ENCODE peak calls at places on chromosome 1, in five cellular contexts. W is thyroid gland, Q is A549, Z is heart left ventricle, K is adrenal gland. V is an unnamed sample.

GRCh38 chr1:228354390-228355320 is 52.0 kb downstream of the TRIM11 start:
- DNase-seq in W (no peak), K (no peak), Z (no peak), Q (peak; percentile 34), V (no peak)

GRCh38 chr1:227273557-227273956 is 44.7 kb downstream of the CDC42BPA start:
- DNase-seq in W (no peak), K (no peak), Z (no peak), Q (no peak), V (no peak)

GRCh38 chr1:23936481-23937176 is 23.0 kb upstream of the PNRC2 start:
- DNase-seq in K (no peak), W (no peak), Q (no peak), Z (no peak), V (no peak)

GRCh38 chr1:39753132-39754025 is 14.7 kb downstream of the PPIE start:
- DNase-seq in W (no peak), Z (no peak), Q (no peak), K (no peak), V (no peak)

GRCh38 chr1:92343061-92343460 is 44.2 kb downstream of the RPAP2 start:
- DNase-seq in Z (no peak), Q (no peak), K (no peak), W (no peak), V (no peak)

GRCh38 chr1:20668581-20668980 is 7.4 kb upstream of the DDOST start:
- DNase-seq in W (no peak), Q (no peak), Z (no peak), K (no peak), V (no peak)

GRCh38 chr1:150809651-150810050 is 1.6 kb upstream of the CTSK start:
- DNase-seq in Q (no peak), K (no peak), Z (no peak), W (no peak), V (no peak)

GRCh38 chr1:24108334-24109165 is 3.4 kb downstream of the MYOM3 start:
- DNase-seq in K (peak; percentile 81), Z (no peak), W (no peak), Q (peak; percentile 63), V (peak; percentile 70)

GRCh38 chr1:20847619-20848080 is 60.5 kb upstream of the HP1BP3 start:
- DNase-seq in K (no peak), Q (peak; percentile 7), W (no peak), Z (no peak), V (no peak)

GRCh38 chr1:153611024-153611352 is 1.9 kb downstream of the S100A16 start:
- DNase-seq in K (no peak), Q (no peak), W (no peak), Z (no peak), V (no peak)

GRCh38 chr1:85576642-85577420 is 3.7 kb upstream of the CCN1 start:
- DNase-seq in K (peak; percentile 86), W (peak; percentile 86), Z (peak; percentile 93), Q (peak; percentile 43), V (peak; percentile 66)

GRCh38 chr1:24138481-24139158 is 4.3 kb downstream of the IL22RA1 start:
- DNase-seq in K (no peak), W (no peak), Q (no peak), Z (no peak), V (no peak)

GRCh38 chr1:21251773-21252471 is 38.3 kb downstream of the ECE1 start:
- DNase-seq in K (peak; percentile 89), W (peak; percentile 76), Z (no peak), Q (peak; percentile 64), V (peak; percentile 62)

GRCh38 chr1:118989006-118989736 is 1.0 kb upstream of the TBX15 start:
- DNase-seq in Z (no peak), Q (no peak), W (no peak), K (no peak), V (no peak)

GRCh38 chr1:69483219-69483618 is 84.5 kb upstream of the LRRC7 start:
- DNase-seq in Q (no peak), K (no peak), W (no peak), Z (no peak), V (no peak)

GRCh38 chr1:247825362-247825761 is 1.4 kb upstream of the OR14A16 start:
- DNase-seq in Z (no peak), Q (no peak), K (no peak), W (no peak), V (no peak)

GRCh38 chr1:175841613-175842234 is 98.3 kb upstream of the TNR start:
- DNase-seq in Q (no peak), K (no peak), Z (no peak), W (no peak), V (no peak)

GRCh38 chr1:100400332-100400933 is 48.1 kb downstream of the CDC14A start:
- DNase-seq in K (peak; percentile 28), W (no peak), Z (peak; percentile 57), Q (no peak), V (peak; percentile 26)

GRCh38 chr1:179810367-179810715 is 67.2 kb downstream of the FAM163A start:
- DNase-seq in W (no peak), K (no peak), Q (no peak), Z (no peak), V (no peak)

GRCh38 chr1:45608475-45609156 is 15.2 kb downstream of the CCDC17 start:
- DNase-seq in Z (no peak), Q (no peak), K (no peak), W (no peak), V (no peak)

GRCh38 chr1:183732251-183732650 is 72.7 kb upstream of the RGL1 start:
- DNase-seq in K (no peak), Z (no peak), W (no peak), Q (no peak), V (no peak)

GRCh38 chr1:6440198-6441126 is 15.9 kb downstream of the ESPN start:
- DNase-seq in K (peak; percentile 53), Z (no peak), Q (no peak), W (peak; percentile 56), V (no peak)

GRCh38 chr1:19208710-19209438 is 1.2 kb downstream of the UBR4 start:
- DNase-seq in W (no peak), K (no peak), Z (no peak), Q (no peak), V (no peak)

GRCh38 chr1:151946366-151946764 is 37.1 kb upstream of the THEM4 start:
- DNase-seq in W (no peak), Q (no peak), Z (no peak), K (no peak), V (no peak)

GRCh38 chr1:27487927-27488522 is 1.9 kb downstream of the WASF2 start:
- DNase-seq in Q (no peak), W (no peak), Z (no peak), K (no peak), V (no peak)

GRCh38 chr1:241608379-241609033 is 31.7 kb downstream of the CHML start:
- DNase-seq in W (no peak), Q (no peak), K (no peak), Z (no peak), V (no peak)

GRCh38 chr1:36982708-36983107 is 51.6 kb downstream of the GRIK3 start:
- DNase-seq in K (no peak), Z (no peak), W (no peak), Q (no peak), V (no peak)

DNA sequence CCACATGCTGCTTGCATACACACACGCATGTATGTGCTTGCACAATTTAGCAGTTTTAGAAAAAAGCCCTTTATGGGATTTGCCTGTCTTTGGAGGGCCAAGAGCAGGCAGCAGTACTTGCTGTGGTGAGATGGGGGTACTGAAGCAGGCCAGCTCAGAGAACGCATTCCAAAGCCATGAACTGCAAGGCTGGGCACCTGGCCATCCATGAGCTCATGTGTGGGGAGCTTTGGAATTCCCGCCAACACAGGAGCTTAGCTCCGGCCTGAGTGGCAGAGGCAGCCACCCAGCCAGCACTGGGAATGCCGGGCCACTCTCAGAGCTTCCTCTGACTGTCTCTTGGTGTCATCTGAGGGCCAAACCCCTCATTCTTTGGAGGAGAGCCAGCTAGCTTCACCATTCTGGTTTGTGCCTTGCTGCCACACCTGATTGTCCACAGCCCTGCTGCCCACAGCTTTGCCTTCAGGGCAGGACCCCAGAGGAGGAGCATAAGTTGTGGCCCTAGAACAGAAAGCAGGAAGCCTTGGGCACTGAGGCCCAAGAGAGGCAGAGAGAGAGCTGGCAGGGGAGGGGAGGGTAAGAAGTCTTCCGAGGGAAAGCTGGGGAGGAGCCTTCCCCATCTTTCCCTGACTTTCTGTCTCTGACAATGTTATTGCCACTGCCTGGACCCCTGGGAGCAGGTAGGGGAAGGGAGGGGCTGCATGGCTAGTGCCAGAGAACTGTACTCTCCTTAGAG is 92.1 kb upstream of the POU3F1 start:
- DNase-seq in K (peak; percentile 88), W (peak; percentile 86), Z (peak; percentile 85), Q (peak; percentile 31), V (peak; percentile 56)
- H3K4me3 ChIP-seq in K (no peak overlapping the region), W (no peak overlapping the region), Z (no peak overlapping the region), Q (no peak overlapping the region), V (no peak overlapping the region)

GRCh38 chr1:10472220-10473144 is at the start of gene DFFA:
- DNase-seq in K (peak; percentile 93), Q (peak; percentile 90), W (peak; percentile 94), Z (peak; percentile 94), V (peak; percentile 91)

GRCh38 chr1:10473145-10473765 is 926 bp upstream of the DFFA start:
- DNase-seq in K (no peak), Z (no peak), Q (no peak), W (no peak), V (no peak)

GRCh38 chr1:10474613-10475507 is at the start of gene PEX14:
- DNase-seq in W (peak; percentile 87), Z (peak; percentile 88), K (peak; percentile 87), Q (peak; percentile 86), V (peak; percentile 72)

GRCh38 chr1:10479276-10479675 is 4.5 kb downstream of the PEX14 start:
- DNase-seq in K (no peak), W (no peak), Q (no peak), Z (no peak), V (no peak)

DNA sequence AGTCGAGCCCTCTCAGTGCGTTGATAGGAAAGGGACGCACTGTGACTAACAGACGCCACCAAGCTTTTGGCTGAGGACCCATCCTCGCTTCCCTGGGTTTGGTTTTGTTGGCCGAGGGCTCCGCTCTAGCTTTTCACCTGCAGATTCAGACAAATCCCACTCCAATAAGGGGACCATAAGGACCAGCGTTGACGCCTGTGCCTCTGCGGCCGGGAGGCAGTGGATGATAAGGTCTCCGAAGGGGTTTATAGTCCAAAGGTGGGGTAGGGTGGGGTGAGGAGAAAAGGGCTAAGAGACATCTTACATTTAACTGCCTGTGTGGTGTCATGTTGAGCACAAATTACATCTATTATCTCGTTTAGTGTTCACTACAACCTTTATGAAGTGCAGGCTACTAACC is 760 bp downstream of the PEX14 start:
- DNase-seq in K (no peak), Q (no peak), Z (no peak), W (no peak), V (no peak)
- TF ChIP-seq POLR2A in K (no peak), Q (no peak), Z (no peak), W (no peak), V (no peak)

GRCh38 chr1:81805537-81806431 is 5.0 kb downstream of the ADGRL2 start:
- DNase-seq in Z (no peak), W (no peak), K (no peak), Q (no peak), V (no peak)
- H3K4me3 ChIP-seq in Z (no peak overlapping the region), W (no peak overlapping the region), K (no peak overlapping the region), Q (no peak overlapping the region), V (no peak overlapping the region)

GRCh38 chr1:51237714-51238403 is 1.8 kb downstream of the RNF11 start:
- DNase-seq in K (no peak), Z (no peak), Q (no peak), W (peak; percentile 42), V (no peak)

GRCh38 chr1:51234721-51235425 is 1.2 kb upstream of the RNF11 start:
- DNase-seq in Q (no peak), W (peak; percentile 93), K (peak; percentile 92), Z (peak; percentile 47), V (peak; percentile 45)

GRCh38 chr1:51236548-51237312 is 657 bp downstream of the RNF11 start:
- DNase-seq in Z (peak; percentile 58), W (peak; percentile 44), Q (no peak), K (peak; percentile 61), V (peak; percentile 26)

GRCh38 chr1:51237313-51237700 is 1.2 kb downstream of the RNF11 start:
- DNase-seq in Q (no peak), W (no peak), K (no peak), Z (no peak), V (no peak)

GRCh38 chr1:51235611-51236547 is at the start of gene RNF11:
- DNase-seq in K (peak; percentile 96), W (peak; percentile 94), Q (peak; percentile 69), Z (peak; percentile 95), V (peak; percentile 93)
- TF ChIP-seq POLR2A in K (peak; percentile 95), W (peak; percentile 99), Q (peak; percentile 70), Z (peak; percentile 96), V (peak; percentile 94)

V was measured in gastrocnemius medialis.